ENCODE peak calls at places on chromosomes 2 and 18, in five cellular contexts. Q is neuronal stem cell; F is fibroblast of the aortic adventitia; K is uterus; X is effector memory CD4-positive, alpha-beta T cell. H is an unnamed sample.
A peak's percentile ranks its signal among the peaks of the same experiment; 100 is the strongest.

GRCh38 chr2:212330263-212330662 is 208.3 kb downstream of the ERBB4 start:
- DNase-seq in Q (no peak), F (no peak), K (no peak), X (no peak), H (no peak)

GRCh38 chr2:3033315-3033714 is 344.3 kb downstream of the EIPR1 start:
- DNase-seq in Q (no peak), F (no peak), K (no peak), X (no peak), H (no peak)

GRCh38 chr2:15412779-15413178 is 148.4 kb downstream of the NBAS start:
- DNase-seq in Q (no peak), F (no peak), K (no peak), X (no peak), H (no peak)

GRCh38 chr2:239726631-239727181 is 298.4 kb downstream of the NDUFA10 start:
- DNase-seq in Q (no peak), F (no peak), K (no peak), X (no peak), H (peak; percentile 39)

GRCh38 chr18:57576316-57576715 is 10.2 kb downstream of the FECH start:
- DNase-seq in Q (no peak), F (no peak), K (no peak), X (no peak), H (no peak)

GRCh38 chr2:234145511-234145910 is 95.0 kb downstream of the SPP2 start:
- DNase-seq in Q (no peak), F (no peak), K (no peak), X (no peak), H (no peak)

GRCh38 chr2:38685116-38685735 is 19.3 kb downstream of the GALM start:
- DNase-seq in Q (no peak), F (peak; percentile 34), K (no peak), X (no peak), H (no peak)

GRCh38 chr2:11079131-11079824 is 76.0 kb upstream of the SLC66A3 start:
- DNase-seq in Q (no peak), F (no peak), K (no peak), X (no peak), H (no peak)

GRCh38 chr18:70384181-70384790 is 95.4 kb downstream of the SOCS6 start:
- DNase-seq in Q (no peak), F (peak; percentile 63), K (no peak), X (no peak), H (no peak)

GRCh38 chr2:238426568-238427434 is at the start of gene ASB1:
- DNase-seq in Q (peak; percentile 86), F (peak; percentile 89), K (peak; percentile 70), X (peak; percentile 76), H (peak; percentile 88)

GRCh38 chr18:51149605-51150429 is 47.7 kb downstream of the MEX3C start:
- DNase-seq in Q (no peak), F (peak; percentile 35), K (no peak), X (no peak), H (no peak)

GRCh38 chr2:182068811-182069210 is 83.2 kb downstream of the PPP1R1C start:
- DNase-seq in Q (no peak), F (no peak), K (no peak), X (no peak), H (no peak)

GRCh38 chr2:227684258-227684657 is 17.7 kb downstream of the SCYGR5 start:
- DNase-seq in Q (no peak), F (no peak), K (no peak), X (no peak), H (peak; percentile 52)

GRCh38 chr2:171225302-171225980 is 64.7 kb upstream of the TLK1 start:
- DNase-seq in Q (no peak), F (peak; percentile 92), K (no peak), X (no peak), H (no peak)

GRCh38 chr2:164478205-164478604 is 143.1 kb downstream of the GRB14 start:
- DNase-seq in Q (no peak), F (no peak), K (no peak), X (no peak), H (no peak)

GRCh38 chr2:70029814-70030409 is 57.4 kb upstream of the PCBP1 start:
- DNase-seq in Q (peak; percentile 33), F (peak; percentile 92), K (peak; percentile 65), X (no peak), H (peak; percentile 48)

GRCh38 chr2:65228249-65228750 is 669 bp downstream of the ACTR2 start:
- DNase-seq in Q (no peak), F (peak; percentile 60), K (no peak), X (peak; percentile 34), H (no peak)

GRCh38 chr2:117862459-117862858 is 48.0 kb downstream of the DDX18 start:
- DNase-seq in Q (no peak), F (no peak), K (no peak), X (no peak), H (no peak)

GRCh38 chr2:18584608-18584954 is 4.8 kb downstream of the NT5C1B start:
- DNase-seq in Q (no peak), F (no peak), K (no peak), X (no peak), H (no peak)

GRCh38 chr2:50086450-50086849 is 932.1 kb upstream of the FSHR start:
- DNase-seq in Q (no peak), F (no peak), K (no peak), X (no peak), H (no peak)

GRCh38 chr2:42932271-42933151 is 140.1 kb upstream of the HAAO start:
- DNase-seq in Q (no peak), F (no peak), K (no peak), X (no peak), H (no peak)

GRCh38 chr2:112493858-112494648 is 12.1 kb downstream of the TTL start:
- DNase-seq in Q (no peak), F (peak; percentile 53), K (no peak), X (no peak), H (no peak)

GRCh38 chr18:9823805-9824473 is 61.8 kb upstream of the TXNDC2 start:
- DNase-seq in Q (no peak), F (peak; percentile 86), K (no peak), X (no peak), H (no peak)

GRCh38 chr2:191679818-191680600 is 2.1 kb downstream of the NABP1 start:
- DNase-seq in Q (no peak), F (peak; percentile 73), K (no peak), X (no peak), H (no peak)

GRCh38 chr2:161844845-161845244 is 220.6 kb downstream of the SLC4A10 start:
- DNase-seq in Q (no peak), F (no peak), K (no peak), X (no peak), H (no peak)

GRCh38 chr2:197024206-197024605 is 97.7 kb upstream of the PGAP1 start:
- DNase-seq in Q (no peak), F (no peak), K (no peak), X (no peak), H (no peak)

GRCh38 chr2:147110317-147110716 is 734.5 kb upstream of the ACVR2A start:
- DNase-seq in Q (peak; percentile 35), F (peak; percentile 29), K (no peak), X (no peak), H (no peak)

GRCh38 chr2:107062173-107062572 is 176.2 kb upstream of the ST6GAL2 start:
- DNase-seq in Q (no peak), F (no peak), K (no peak), X (no peak), H (no peak)

GRCh38 chr18:79460445-79461300 is 64.9 kb downstream of the NFATC1 start:
- DNase-seq in Q (no peak), F (no peak), K (no peak), X (no peak), H (no peak)

GRCh38 chr18:14026199-14026598 is 106.0 kb downstream of the ZNF519 start:
- DNase-seq in Q (no peak), F (no peak), K (no peak), X (no peak), H (no peak)

GRCh38 chr2:10377747-10378085 is 70.4 kb downstream of the ODC1 start:
- DNase-seq in Q (no peak), F (no peak), K (no peak), X (no peak), H (no peak)

GRCh38 chr2:36564377-36564930 is 33.5 kb downstream of the FEZ2 start:
- DNase-seq in Q (no peak), F (no peak), K (no peak), X (no peak), H (no peak)

GRCh38 chr18:77039196-77040140 is 93.1 kb downstream of the MBP start:
- DNase-seq in Q (no peak), F (no peak), K (no peak), X (no peak), H (no peak)

DNA sequence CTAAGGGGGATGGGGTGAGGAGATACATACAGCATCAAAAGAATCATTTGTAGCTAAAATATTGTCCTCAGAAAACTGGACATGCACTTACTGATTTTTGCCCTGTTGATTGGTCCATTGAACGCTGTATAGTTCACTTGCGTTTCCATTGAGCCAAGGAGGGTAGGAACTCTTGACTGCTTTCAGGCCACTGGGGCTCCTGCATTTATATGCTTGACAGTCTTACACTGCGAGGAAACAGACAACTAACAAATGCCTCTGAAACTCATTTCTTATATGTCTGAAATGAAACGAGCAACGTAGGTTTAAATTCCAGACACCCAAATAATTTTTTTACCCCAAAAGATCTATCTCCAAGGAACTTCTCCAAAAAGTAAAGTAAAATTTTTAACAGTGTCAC is 42.1 kb downstream of the ARL5A start:
- DNase-seq in Q (no peak), F (no peak), K (no peak), X (no peak), H (no peak)
- H3K4me3 ChIP-seq in Q (no peak overlapping the region), F (no peak overlapping the region), K (no peak overlapping the region), X (no peak overlapping the region), H (no peak overlapping the region)

GRCh38 chr2:202909394-202910192 is 1.9 kb downstream of the WDR12 start:
- DNase-seq in Q (no peak), F (no peak), K (no peak), X (no peak), H (no peak)
- H3K4me3 ChIP-seq in Q (no peak overlapping the region), F (peak overlapping the region; percentile 95), K (no peak overlapping the region), X (no peak overlapping the region), H (no peak overlapping the region)

DNA sequence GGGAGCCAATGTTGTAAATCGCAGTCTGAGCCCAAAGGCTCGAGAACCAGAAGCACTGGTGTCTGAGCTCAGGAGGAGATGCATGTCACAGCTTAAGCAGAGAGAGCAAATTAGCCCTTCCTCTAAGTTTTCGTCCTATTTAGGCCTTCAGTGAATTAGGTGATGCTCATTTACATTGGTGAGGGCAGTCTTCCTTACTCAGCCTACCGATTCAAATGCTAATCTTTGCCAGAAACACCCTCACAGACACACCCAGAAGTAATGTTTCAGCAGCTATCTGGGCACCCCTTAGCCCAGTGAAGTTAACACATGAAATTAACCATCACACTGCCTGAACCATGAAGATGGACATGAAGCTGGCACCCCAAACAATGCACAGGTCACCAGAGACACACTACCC is 385.1 kb downstream of the STK39 start:
- DNase-seq in Q (no peak), F (no peak), K (no peak), X (no peak), H (no peak)
- H3K4me3 ChIP-seq in Q (no peak overlapping the region), F (no peak overlapping the region), K (no peak overlapping the region), X (no peak overlapping the region), H (no peak overlapping the region)

GRCh38 chr2:126657146-126657635 is 1.2 kb downstream of the GYPC start:
- DNase-seq in Q (no peak), F (peak; percentile 92), K (peak; percentile 65), X (peak; percentile 22), H (peak; percentile 63)
- H3K4me3 ChIP-seq in Q (no peak overlapping the region), F (peak overlapping the region; percentile 87), K (peak overlapping the region; percentile 65), X (peak overlapping the region; percentile 83), H (peak overlapping the region; percentile 71)

H was measured in lower lobe of right lung.